ENCODE peak calls at places on chromosomes 16 and 17, in eight cellular contexts. W, U, S, F, M, K, A and C are unnamed samples. For H3K4me1, the result is how much of the 10 kb centered on the place peaks cover.

GRCh38 chr16:17409894-17410293 is 60.9 kb downstream of the XYLT1 start:
- DNase-seq in K (no peak), U (no peak), W (no peak), M (no peak), A (no peak), F (no peak), S (no peak), C (no peak)

GRCh38 chr17:71987634-71988033 is 133.2 kb upstream of the SOX9 start:
- DNase-seq in U (no peak), F (no peak), W (no peak), A (no peak), S (no peak), M (no peak), K (no peak), C (no peak)

GRCh38 chr17:51948128-51948527 is 210.4 kb downstream of the CA10 start:
- DNase-seq in S (peak), U (no peak), M (no peak), W (no peak), K (peak), A (no peak), F (no peak), C (no peak)

GRCh38 chr16:86821933-86822332 is 243.6 kb downstream of the FOXL1 start:
- DNase-seq in W (no peak), U (no peak), S (no peak), A (no peak), F (no peak), K (no peak), M (no peak), C (no peak)

GRCh38 chr17:50871369-50871768 is 5.2 kb upstream of the TOB1 start:
- DNase-seq in S (no peak), A (no peak), U (no peak), W (no peak), K (no peak), M (no peak), F (no peak), C (no peak)

GRCh38 chr17:62892870-62893338 is 73.1 kb upstream of the TANC2 start:
- DNase-seq in W (no peak), A (no peak), M (peak), F (no peak), U (peak), S (no peak), K (peak), C (no peak)

GRCh38 chr16:67326472-67327309 is at the start of the genes KCTD19 and LRRC36:
- DNase-seq in K (peak), U (peak), M (peak), A (peak), S (peak), F (peak), W (peak), C (peak)

GRCh38 chr16:3589441-3589921 is 12.3 kb upstream of the NLRC3 start:
- DNase-seq in A (no peak), S (no peak), K (no peak), M (no peak), U (no peak), W (no peak), F (no peak), C (no peak)

GRCh38 chr16:2077016-2077415 is 29.2 kb downstream of the TSC2 start:
- DNase-seq in A (no peak), K (no peak), M (no peak), F (no peak), W (no peak), S (no peak), U (no peak), C (no peak)

DNA sequence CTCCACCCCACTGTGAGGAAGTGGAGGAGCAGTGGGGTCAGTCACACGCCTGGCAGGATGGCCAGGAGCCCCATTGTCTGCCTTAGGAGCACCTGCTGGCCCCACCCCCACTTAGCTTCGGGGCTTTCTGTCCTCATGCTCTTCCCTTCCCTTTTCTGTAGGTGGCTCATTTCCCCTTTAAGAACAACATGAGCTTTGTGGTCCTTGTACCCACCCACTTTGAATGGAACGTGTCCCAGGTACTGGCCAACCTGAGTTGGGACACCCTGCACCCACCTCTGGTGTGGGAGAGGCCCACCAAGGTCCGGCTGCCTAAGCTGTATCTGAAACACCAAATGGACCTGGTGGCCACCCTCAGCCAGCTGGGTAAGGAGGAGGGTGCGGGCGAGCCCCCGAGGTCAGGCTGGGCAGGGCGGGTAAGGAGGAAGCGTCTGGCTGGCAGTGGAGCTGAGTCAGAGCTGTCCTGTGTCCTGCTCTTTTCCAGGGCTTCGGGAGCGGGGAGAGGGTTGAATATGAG is 9.4 kb upstream of the SERPINF1 start:
- DNase-seq in M (no peak), F (no peak), U (no peak), A (no peak), W (no peak), K (no peak), S (no peak), C (no peak)
- TF ChIP-seq POLR2A in M (no peak), F (no peak), U (no peak), A (peak), W (no peak), K (no peak), S (no peak), C (no peak)

DNA sequence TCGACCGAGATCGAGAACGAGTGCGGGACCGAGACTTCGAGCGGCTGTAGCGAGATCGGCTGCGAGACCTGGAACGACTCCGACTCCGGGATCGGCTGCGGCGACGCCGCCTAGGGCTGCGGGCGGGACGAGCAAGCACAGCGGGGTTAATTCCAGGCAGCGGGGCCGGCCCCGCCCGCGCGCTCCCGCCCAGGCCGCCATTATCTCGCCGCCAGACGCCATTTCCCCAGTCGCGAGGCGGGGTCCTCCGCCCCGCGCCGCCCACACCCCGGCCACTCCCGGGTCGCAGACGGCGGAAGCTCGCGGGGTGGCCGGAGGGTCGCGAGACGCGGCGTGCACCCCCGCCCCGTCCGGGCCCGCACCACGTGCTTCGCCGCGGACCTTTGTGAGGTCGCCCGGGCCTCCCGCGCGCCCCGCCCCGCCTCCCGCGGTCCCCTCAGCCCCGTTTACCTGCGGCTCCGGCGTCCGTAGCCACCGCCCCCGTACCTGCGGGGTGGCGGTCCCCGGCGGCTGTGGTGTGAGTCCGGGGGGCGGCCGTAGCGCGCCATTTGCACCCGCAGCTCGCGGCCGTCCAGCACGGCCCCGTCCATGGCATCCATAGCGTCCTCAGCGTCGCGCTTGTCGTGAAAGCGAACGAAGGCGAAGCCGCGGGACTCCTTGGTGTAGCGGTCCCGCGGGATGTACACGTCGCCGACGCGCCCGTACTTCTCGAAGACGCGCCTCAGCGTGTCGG is 616 bp downstream of the SRSF2 start:
- DNase-seq in U (peak), S (peak), A (peak), F (peak), K (peak), M (peak), W (peak), C (peak)
- TF ChIP-seq CTCF in U (no peak), S (no peak), A (no peak), F (peak), K (peak), M (no peak), W (peak), C (no peak)

DNA sequence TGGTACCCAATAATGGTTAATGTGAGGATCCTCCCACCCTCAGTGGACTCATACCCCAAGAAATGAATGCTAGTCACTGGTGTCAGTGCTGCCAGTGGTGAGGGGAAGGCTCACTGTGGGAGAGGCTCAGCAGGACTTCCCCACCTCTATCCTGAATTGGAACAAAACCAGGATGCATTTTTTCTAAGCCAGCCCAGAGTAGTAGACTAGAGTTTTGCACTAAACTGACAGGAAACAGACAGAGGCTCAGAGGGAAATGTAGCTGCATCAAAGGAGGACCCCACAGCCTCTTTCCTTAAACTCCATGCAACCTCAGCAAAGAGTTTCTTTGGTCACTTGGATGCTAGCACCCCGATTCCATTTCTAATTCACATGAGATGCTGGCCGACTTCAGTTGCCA is 10.6 kb upstream of the SKAP1 start:
- DNase-seq in A (no peak), U (no peak), W (no peak), S (no peak), K (no peak), F (no peak), M (no peak), C (no peak)
- H3K4me1 ChIP-seq in A (under half), U (under half), W (under half), S (under half), K (under half), F (under half), M (under half), C (under half)

DNA sequence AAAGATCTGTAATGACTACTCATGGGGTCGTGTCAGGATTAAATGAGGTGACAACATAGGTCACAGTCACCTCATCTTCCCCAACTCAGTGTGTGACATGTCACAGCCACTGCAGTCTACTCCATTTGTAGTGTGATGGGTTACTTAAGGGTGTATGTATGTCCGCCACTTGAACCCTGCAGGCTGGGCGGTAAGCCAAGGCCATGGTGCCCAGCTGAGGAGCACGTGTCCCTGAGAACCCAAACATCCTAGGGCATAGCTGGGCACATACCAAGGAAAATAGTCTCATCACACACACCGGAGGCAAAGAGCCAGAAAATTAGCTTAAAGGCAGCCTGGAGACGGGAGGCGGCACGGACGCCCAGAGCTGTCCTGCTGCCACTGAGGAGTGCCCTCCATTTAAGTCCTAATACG is 8.2 kb downstream of the DCAKD start:
- DNase-seq in F (peak), S (peak), A (no peak), W (no peak), K (peak), M (no peak), U (no peak), C (no peak)
- TF ChIP-seq POLR2A in F (no peak), S (no peak), A (no peak), W (no peak), K (no peak), M (no peak), U (no peak), C (no peak)

GRCh38 chr16:71628810-71629209 is 2.8 kb downstream of the MARVELD3 start:
- DNase-seq in K (no peak), W (no peak), S (peak), F (no peak), M (peak), U (no peak), A (peak), C (no peak)
- TF ChIP-seq CTCF in K (no peak), W (no peak), S (no peak), F (no peak), M (no peak), U (no peak), A (no peak), C (no peak)